ENCODE peak calls at places on chromosomes 2 and 18, in five cellular contexts. W is HepG2, N is transverse colon, F is suprapubic skin, Y is sigmoid colon. Q is an unnamed sample.
A peak's percentile ranks its signal among the peaks of the same experiment; 100 is the strongest.

GRCh38 chr2:167964650-167965404 is 282.6 kb downstream of the STK39 start:
- DNase-seq in W (peak; percentile 10), N (no peak), F (no peak), Y (no peak), Q (no peak)

GRCh38 chr2:152200562-152201465 is 25.3 kb upstream of the STAM2 start:
- DNase-seq in W (peak; percentile 77), N (peak; percentile 81), F (peak; percentile 96), Y (peak; percentile 91), Q (peak; percentile 88)

GRCh38 chr2:208064220-208064951 is 39.1 kb upstream of the PLEKHM3 start:
- DNase-seq in W (peak; percentile 15), N (no peak), F (no peak), Y (no peak), Q (no peak)

GRCh38 chr2:236180831-236181453 is 12.8 kb upstream of the GBX2 start:
- DNase-seq in W (peak; percentile 60), N (peak; percentile 56), F (no peak), Y (peak; percentile 66), Q (peak; percentile 50)

GRCh38 chr2:198441876-198442275 is 637.5 kb downstream of the PLCL1 start:
- DNase-seq in W (no peak), N (no peak), F (no peak), Y (no peak), Q (no peak)

GRCh38 chr2:204177977-204178522 is 241.5 kb downstream of the ICOS start:
- DNase-seq in W (peak; percentile 35), N (peak; percentile 57), F (no peak), Y (no peak), Q (peak; percentile 56)

GRCh38 chr18:79524181-79525078 is 128.7 kb downstream of the NFATC1 start:
- DNase-seq in W (no peak), N (no peak), F (no peak), Y (peak; percentile 55), Q (no peak)

GRCh38 chr2:157897106-157897971 is 21.2 kb upstream of the ACVR1 start:
- DNase-seq in W (no peak), N (no peak), F (no peak), Y (no peak), Q (no peak)

GRCh38 chr2:60882971-60883753 is 1.8 kb downstream of the REL start:
- DNase-seq in W (no peak), N (peak; percentile 24), F (no peak), Y (no peak), Q (no peak)

GRCh38 chr2:226797989-226798421 is 1.6 kb downstream of the IRS1 start:
- DNase-seq in W (no peak), N (no peak), F (no peak), Y (peak; percentile 73), Q (peak; percentile 27)

GRCh38 chr2:118062048-118062447 is 26.2 kb upstream of the INSIG2 start:
- DNase-seq in W (no peak), N (no peak), F (no peak), Y (no peak), Q (no peak)

GRCh38 chr2:111042772-111043771 is 77.6 kb upstream of the BCL2L11 start:
- DNase-seq in W (no peak), N (no peak), F (no peak), Y (no peak), Q (no peak)

GRCh38 chr2:136132840-136133570 is 15.1 kb upstream of the CXCR4 start:
- DNase-seq in W (no peak), N (no peak), F (no peak), Y (no peak), Q (no peak)

GRCh38 chr2:133200684-133201421 is 367.4 kb downstream of the NCKAP5 start:
- DNase-seq in W (no peak), N (no peak), F (no peak), Y (no peak), Q (no peak)

GRCh38 chr2:176018708-176019107 is 16.6 kb upstream of the LNPK start:
- DNase-seq in W (no peak), N (no peak), F (no peak), Y (no peak), Q (no peak)

GRCh38 chr2:237218756-237219155 is 133.1 kb downstream of the COPS8 start:
- DNase-seq in W (no peak), N (no peak), F (no peak), Y (no peak), Q (no peak)

DNA sequence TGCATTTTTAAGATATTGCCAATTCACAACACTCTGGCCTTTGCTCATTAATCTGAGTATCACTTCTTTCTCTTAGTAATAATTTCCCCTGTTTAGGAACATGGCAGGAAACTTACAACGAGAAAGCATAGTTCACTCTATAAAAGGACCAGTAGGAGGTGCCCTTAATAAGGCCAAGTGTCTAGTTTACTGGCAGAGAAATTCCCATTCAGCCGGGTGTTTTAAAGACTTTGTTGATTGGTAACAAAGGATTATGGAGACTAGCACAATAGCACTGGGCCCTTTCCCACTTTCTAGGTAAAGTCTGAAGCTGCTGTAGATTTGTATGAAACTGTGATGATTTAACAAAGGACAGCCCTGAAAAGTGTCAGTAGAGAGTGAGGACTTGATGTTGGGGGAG is 3.1 kb downstream of the DCC start:
- DNase-seq in W (no peak), N (no peak), F (no peak), Y (no peak), Q (no peak)
- TF ChIP-seq POLR2AphosphoS5 in W (no peak), N (no peak), F (no peak), Y (no peak), Q (no peak)

DNA sequence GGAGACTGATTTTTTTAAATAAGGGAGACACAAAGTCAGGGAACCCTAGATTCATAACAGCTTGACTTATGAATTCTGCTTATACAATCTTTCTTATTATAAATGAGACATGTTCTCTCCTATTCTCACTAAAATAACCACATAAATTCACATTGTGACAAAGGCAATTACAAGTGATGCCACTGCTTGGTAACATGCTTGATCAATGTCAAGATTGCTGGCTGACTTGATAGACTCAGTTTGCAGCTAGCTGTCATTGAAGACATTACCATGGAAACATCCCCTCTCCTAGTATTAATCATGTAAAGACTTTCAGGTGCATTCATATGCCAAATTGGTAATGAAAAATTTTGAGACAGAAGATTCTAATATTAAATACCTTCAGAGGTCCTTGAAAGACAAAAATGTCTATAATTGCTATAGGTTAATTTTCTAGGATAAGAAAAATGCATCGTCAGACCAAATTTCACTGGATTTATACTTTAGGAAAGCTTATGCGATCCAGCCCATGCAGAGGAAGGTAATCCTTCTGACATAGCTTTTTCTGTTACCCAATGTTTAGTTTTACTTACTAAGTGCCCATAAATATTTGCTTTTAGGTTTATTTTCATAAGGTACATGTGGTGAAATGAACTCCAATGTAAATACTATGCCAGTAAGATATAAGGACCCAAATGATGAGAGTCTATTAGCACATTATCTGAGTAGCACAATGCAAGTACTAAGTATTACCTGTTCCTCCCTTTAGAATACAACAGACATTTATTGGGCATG is 32.6 kb upstream of the ENOSF1 start:
- DNase-seq in W (no peak), N (no peak), F (no peak), Y (no peak), Q (no peak)
- TF ChIP-seq EP300 in W (no peak), N (no peak), F (no peak), Y (no peak), Q (no peak)

GRCh38 chr2:112646102-112646719 is 472 bp downstream of the SLC20A1 start:
- DNase-seq in W (no peak), N (no peak), F (no peak), Y (peak; percentile 72), Q (no peak)
- TF ChIP-seq POLR2A in W (no peak), N (no peak), F (no peak), Y (no peak), Q (no peak)

GRCh38 chr18:61998957-61999356 is 106.2 kb upstream of the RNF152 start:
- DNase-seq in W (no peak), N (no peak), F (no peak), Y (no peak), Q (no peak)
- TF ChIP-seq POLR2AphosphoS5 in W (no peak), N (no peak), F (no peak), Y (no peak), Q (no peak)

GRCh38 chr2:202265467-202266277 is at the start of gene NOP58:
- DNase-seq in W (peak; percentile 97), N (peak; percentile 94), F (peak; percentile 94), Y (peak; percentile 97), Q (peak; percentile 92)
- TF ChIP-seq EP300 in W (peak; percentile 51), N (peak; percentile 33), F (no peak), Y (peak; percentile 61), Q (peak; percentile 21)

DNA sequence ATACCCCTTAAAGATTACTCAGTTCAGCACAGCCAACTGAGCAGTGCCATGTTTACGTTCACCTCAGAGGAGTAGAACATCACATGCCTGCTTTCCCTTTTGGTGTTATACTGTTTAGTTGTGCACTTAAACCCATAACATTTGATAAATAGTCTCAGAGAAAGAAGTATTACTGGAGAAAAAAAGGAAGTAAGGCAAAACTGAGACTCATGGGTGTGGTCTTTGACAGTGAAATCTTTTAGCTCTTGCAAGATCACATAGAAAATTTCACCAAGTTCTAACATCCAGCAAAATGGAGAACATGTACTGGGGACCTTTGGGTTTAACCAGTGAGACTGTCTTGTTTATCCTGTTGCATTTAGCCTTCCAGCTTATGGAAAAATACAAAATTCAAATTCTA is 5.6 kb downstream of the TANK start:
- DNase-seq in W (no peak), N (no peak), F (no peak), Y (no peak), Q (no peak)
- TF ChIP-seq POLR2A in W (no peak), N (no peak), F (no peak), Y (no peak), Q (no peak)

GRCh38 chr2:926259-926780 is 24.3 kb upstream of the SNTG2 start:
- DNase-seq in W (no peak), N (no peak), F (no peak), Y (no peak), Q (no peak)
- TF ChIP-seq POLR2AphosphoS5 in W (no peak), N (no peak), F (no peak), Y (no peak), Q (no peak)

DNA sequence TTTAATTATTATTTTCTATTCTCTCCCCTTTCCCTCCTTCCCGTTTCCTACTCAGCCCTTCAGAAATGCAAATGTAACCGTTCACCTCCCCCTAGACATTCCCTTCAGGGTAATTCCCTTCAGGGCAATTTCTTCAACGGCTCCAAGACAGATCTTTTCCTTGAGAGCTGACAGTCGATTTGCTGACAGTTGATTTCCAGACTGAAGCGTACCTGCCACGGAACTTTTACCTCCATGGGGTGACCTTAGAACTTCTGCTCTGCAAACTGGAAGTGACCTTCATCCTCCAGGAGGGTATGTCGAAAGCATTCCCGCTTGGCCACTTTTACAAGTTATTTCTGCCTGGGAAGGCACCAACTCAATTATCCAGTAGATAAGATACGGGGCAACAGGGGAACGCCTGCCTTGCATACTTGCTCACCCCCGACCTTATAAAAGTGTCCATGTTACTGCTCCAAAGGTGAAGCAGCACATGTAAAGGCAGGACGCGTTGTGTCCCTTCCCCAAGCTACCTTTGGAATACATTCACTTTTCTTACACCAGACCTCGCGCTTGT is 18.5 kb downstream of the B3GNT7 start:
- DNase-seq in W (peak; percentile 71), N (peak; percentile 57), F (no peak), Y (no peak), Q (no peak)
- TF ChIP-seq EP300 in W (no peak), N (no peak), F (no peak), Y (no peak), Q (no peak)

GRCh38 chr2:10910625-10911024 is 1.1 kb upstream of the KCNF1 start:
- DNase-seq in W (no peak), N (no peak), F (no peak), Y (peak; percentile 29), Q (no peak)

GRCh38 chr2:10909996-10910341 is 1.8 kb upstream of the KCNF1 start:
- DNase-seq in W (no peak), N (no peak), F (no peak), Y (no peak), Q (no peak)

GRCh38 chr2:10912076-10912731 is 470 bp downstream of the KCNF1 start:
- DNase-seq in W (no peak), N (no peak), F (no peak), Y (peak; percentile 64), Q (no peak)

GRCh38 chr2:10912796-10913445 is 1.2 kb downstream of the KCNF1 start:
- DNase-seq in W (no peak), N (no peak), F (no peak), Y (peak; percentile 60), Q (no peak)

GRCh38 chr2:10911291-10912075 is at the start of gene KCNF1:
- DNase-seq in W (peak; percentile 68), N (no peak), F (no peak), Y (peak; percentile 59), Q (no peak)
- TF ChIP-seq POLR2A in W (no peak), N (no peak), F (no peak), Y (no peak), Q (no peak)

Q was measured in stomach.